ENCODE peak calls at places on chromosomes 5 and 9, in four cellular contexts. J, W, I and P are unnamed samples. For H3K36me3, the result is how much of the 10 kb centered on the place peaks cover.

GRCh38 chr9:107569171-107569570 is 79.6 kb upstream of the KLF4 start:
- DNase-seq in J (no peak), I (peak), W (no peak), P (peak)

GRCh38 chr5:143143973-143144372 is 259.5 kb downstream of the NR3C1 start:
- DNase-seq in W (no peak), J (no peak), I (peak), P (no peak)

GRCh38 chr5:38640012-38640395 is 83.6 kb upstream of the LIFR start:
- DNase-seq in J (no peak), W (no peak), I (peak), P (no peak)

GRCh38 chr9:91364702-91365101 is 3.0 kb upstream of the AUH start:
- DNase-seq in I (no peak), J (no peak), W (no peak), P (no peak)

GRCh38 chr9:120742951-120743416 is 28.7 kb upstream of the MEGF9 start:
- DNase-seq in J (no peak), W (no peak), I (peak), P (no peak)

GRCh38 chr5:103562453-103563157 is at the start of gene NUDT12:
- DNase-seq in J (peak), W (peak), I (peak), P (peak)

GRCh38 chr5:42089705-42090104 is 164.6 kb downstream of the FBXO4 start:
- DNase-seq in W (no peak), I (no peak), J (no peak), P (no peak)

GRCh38 chr5:108818613-108819272 is 71.0 kb downstream of the FER start:
- DNase-seq in W (no peak), I (peak), J (no peak), P (no peak)

GRCh38 chr5:139698461-139699146 is 50.5 kb downstream of the CXXC5 start:
- DNase-seq in I (peak), W (peak), J (peak), P (no peak)

GRCh38 chr5:171544913-171545550 is 125.6 kb downstream of the FGF18 start:
- DNase-seq in W (no peak), I (no peak), J (no peak), P (no peak)

GRCh38 chr5:145946112-145946861 is 9.9 kb downstream of the SH3RF2 start:
- DNase-seq in J (no peak), I (peak), W (peak), P (no peak)

GRCh38 chr5:14681236-14681752 is 16.8 kb downstream of the OTULIN start:
- DNase-seq in J (no peak), W (peak), I (no peak), P (no peak)
- TF ChIP-seq POLR2A in J (no peak), W (no peak), I (no peak), P (no peak)

GRCh38 chr9:128225770-128226753 is 22.9 kb downstream of the DNM1 start:
- DNase-seq in W (no peak), I (no peak), J (no peak), P (no peak)

GRCh38 chr9:128218518-128219389 is 15.6 kb downstream of the DNM1 start:
- DNase-seq in J (peak), W (peak), I (peak), P (peak)

GRCh38 chr9:128222026-128222425 is 18.8 kb downstream of the DNM1 start:
- DNase-seq in J (no peak), W (no peak), I (no peak), P (no peak)

GRCh38 chr9:128224877-128225276 is 21.7 kb downstream of the DNM1 start:
- DNase-seq in J (no peak), W (no peak), I (no peak), P (no peak)

GRCh38 chr9:128222880-128223670 is 19.9 kb downstream of the DNM1 start:
- DNase-seq in I (no peak), W (no peak), J (no peak), P (no peak)
- H3K36me3 ChIP-seq in I (under half), W (under half), J (under half), P (under half)

DNA sequence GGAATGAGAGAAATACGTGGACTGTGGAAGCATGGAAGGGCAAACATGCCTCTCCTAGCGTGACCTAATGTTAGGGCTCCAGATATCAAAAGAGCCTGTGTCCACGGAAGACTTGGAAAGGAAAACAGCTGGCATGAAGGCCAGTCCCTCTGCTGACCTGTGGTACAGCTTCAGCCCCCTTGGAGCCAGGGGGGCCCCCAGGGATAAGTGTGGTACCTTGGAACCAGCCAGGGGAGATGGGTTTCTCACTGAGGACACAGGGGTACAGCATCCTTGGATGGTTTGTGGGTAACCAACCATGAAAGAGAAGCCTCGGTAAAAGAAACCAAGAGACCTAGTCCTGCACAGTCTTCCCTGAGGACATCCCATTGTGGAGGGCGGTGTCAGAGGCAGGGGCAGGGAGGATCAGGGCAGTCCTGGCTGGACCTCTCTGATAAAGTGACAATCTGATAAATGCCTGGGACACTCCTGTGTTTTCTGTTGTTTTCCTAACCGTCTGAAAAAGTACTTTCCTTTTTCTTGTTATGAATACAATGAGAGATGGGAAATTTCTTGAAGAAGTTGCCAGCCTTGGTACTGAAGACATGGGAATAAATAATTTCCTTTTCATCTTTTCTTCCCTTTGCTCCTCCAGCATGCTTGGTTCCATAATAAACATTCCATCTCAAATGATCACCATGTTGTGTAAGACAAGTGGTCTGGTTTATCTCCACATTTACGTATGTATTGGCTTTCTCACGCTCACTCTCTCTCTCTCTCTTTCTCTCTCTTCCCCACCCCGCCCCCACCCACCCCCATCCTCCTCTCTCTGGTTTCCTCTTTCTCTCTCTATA is 102.2 kb downstream of the SUSD1 start:
- DNase-seq in J (no peak), I (peak), W (no peak), P (no peak)
- TF ChIP-seq POLR2A in J (no peak), I (no peak), W (no peak), P (no peak)

GRCh38 chr5:100890514-100891008 is 12.5 kb downstream of the ST8SIA4 start:
- DNase-seq in I (no peak), W (no peak), J (no peak), P (no peak)
- H3K36me3 ChIP-seq in I (under half), W (under half), J (under half), P (under half)

DNA sequence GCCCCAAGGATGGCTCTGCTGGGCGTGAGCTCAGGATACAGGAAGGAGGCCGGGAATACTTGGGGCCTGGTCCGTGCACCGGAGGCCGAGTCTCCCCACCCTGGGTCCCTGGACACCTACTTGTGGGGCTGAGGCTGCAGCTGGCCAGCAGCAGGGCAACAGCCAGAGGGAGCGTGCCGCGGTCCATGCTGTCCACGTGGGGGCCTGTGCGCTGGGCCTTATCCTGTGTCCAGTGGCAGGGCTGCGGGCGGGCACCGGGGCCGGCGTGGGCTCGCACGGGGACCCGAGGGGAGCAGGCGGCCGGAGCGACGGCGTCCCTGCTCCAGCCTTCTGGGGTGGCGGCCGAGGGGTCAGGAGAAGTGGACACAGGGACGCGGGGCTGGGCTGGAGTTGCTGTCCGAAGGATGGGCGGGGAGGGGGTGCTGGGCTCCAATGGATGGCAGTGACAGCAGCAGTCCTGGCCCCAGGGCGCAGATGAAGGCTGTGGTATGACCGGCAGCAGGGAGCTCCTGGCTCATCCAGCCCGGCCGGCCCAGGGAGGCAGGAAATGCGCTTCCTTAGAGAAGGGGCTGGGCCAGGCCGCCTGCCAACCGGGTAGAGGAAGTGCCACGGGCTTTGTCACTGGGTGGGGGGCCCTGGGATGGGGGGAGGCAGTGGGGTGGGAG is at the start of gene ENG:
- DNase-seq in W (peak), J (peak), I (peak), P (peak)
- TF ChIP-seq POLR2A in W (no peak), J (no peak), I (no peak), P (no peak)

DNA sequence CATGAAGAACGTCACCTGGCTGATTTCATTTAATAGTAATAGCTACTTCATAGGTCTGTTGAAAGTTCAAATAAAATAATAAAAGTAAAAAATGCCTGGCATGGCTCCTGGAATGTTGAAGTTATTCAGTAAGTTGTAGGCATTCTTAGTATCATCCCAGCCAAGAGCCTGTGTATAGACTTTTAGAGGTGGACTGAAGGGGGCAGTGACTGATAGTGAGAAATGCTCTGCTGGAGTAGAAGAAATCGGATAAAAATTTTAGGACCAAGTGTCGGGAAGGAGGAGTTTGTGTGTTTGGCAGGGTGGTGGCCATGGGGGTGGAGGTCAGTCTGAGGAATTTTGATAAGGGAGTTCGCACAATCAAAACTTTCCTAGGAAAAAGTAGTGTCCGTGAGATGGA is 3.6 kb downstream of the ZFP2 start:
- DNase-seq in W (no peak), J (no peak), I (no peak), P (no peak)
- H3K36me3 ChIP-seq in W (under half), J (under half), I (under half), P (under half)